ENCODE peak calls at places on chromosome 15, in ten cellular contexts. S is right lobe of liver; F is NT2/D1; G is NCI-H345; V is HuH-7; I is fibroblast of lung; Q is stimulated activated CD4-positive, alpha-beta T cell treated with anti-CD3 and anti-CD28 coated beads, Interleukin-4, amount 100 ng/mL, for 48 hours; O is effector memory CD4-positive, alpha-beta T cell; K is CD4-positive, alpha-beta T cell; D is left ventricle myocardium superior. P is an unnamed sample.
A peak's percentile ranks its signal among the peaks of the same experiment; 100 is the strongest.

GRCh38 chr15:31206386-31207174 is 105.1 kb upstream of the TRPM1 start:
- DNase-seq in S (no peak), F (no peak), G (peak; percentile 46), V (no peak), I (peak; percentile 35), Q (no peak), O (no peak), K (no peak), D (no peak), P (no peak)

GRCh38 chr15:100341662-100342560 is at the start of gene ADAMTS17:
- DNase-seq in S (peak; percentile 96), F (peak; percentile 85), G (peak; percentile 94), V (peak; percentile 84), I (peak; percentile 84), Q (peak; percentile 94), O (peak; percentile 92), K (peak; percentile 94), D (peak; percentile 96), P (peak; percentile 92)

GRCh38 chr15:39908186-39908585 is 11.9 kb downstream of the GPR176 start:
- DNase-seq in S (no peak), F (no peak), G (no peak), V (no peak), I (peak; percentile 95), Q (no peak), O (no peak), K (no peak), D (no peak), P (no peak)

GRCh38 chr15:90211440-90212168 is 10.5 kb downstream of the SEMA4B start:
- DNase-seq in S (peak; percentile 58), F (no peak), G (no peak), V (no peak), I (peak; percentile 52), Q (no peak), O (no peak), K (no peak), D (peak; percentile 44), P (no peak)

GRCh38 chr15:81710328-81710727 is 335.5 kb downstream of the MEX3B start:
- DNase-seq in S (no peak), F (no peak), G (no peak), V (no peak), I (no peak), Q (no peak), O (no peak), K (no peak), D (no peak), P (no peak)

GRCh38 chr15:40232625-40233070 is 6.2 kb upstream of the PAK6 start:
- DNase-seq in S (no peak), F (no peak), G (no peak), V (no peak), I (peak; percentile 25), Q (no peak), O (no peak), K (no peak), D (no peak), P (no peak)

GRCh38 chr15:62173215-62173614 is 8.1 kb upstream of the C2CD4B start:
- DNase-seq in S (peak; percentile 60), F (no peak), G (no peak), V (no peak), I (no peak), Q (no peak), O (no peak), K (no peak), D (peak; percentile 66), P (no peak)

GRCh38 chr15:91496754-91497691 is 356.5 kb upstream of the SLCO3A1 start:
- DNase-seq in S (peak; percentile 62), F (no peak), G (no peak), V (peak; percentile 65), I (no peak), Q (no peak), O (no peak), K (no peak), D (no peak), P (no peak)

GRCh38 chr15:35697549-35698299 is 151.8 kb upstream of the DPH6 start:
- DNase-seq in S (peak; percentile 28), F (no peak), G (peak; percentile 27), V (no peak), I (peak; percentile 66), Q (no peak), O (no peak), K (no peak), D (peak; percentile 33), P (no peak)

GRCh38 chr15:68383161-68384074 is 48.5 kb downstream of the ITGA11 start:
- DNase-seq in S (no peak), F (peak; percentile 48), G (peak; percentile 23), V (peak; percentile 60), I (peak; percentile 56), Q (peak; percentile 24), O (no peak), K (peak; percentile 28), D (no peak), P (no peak)

GRCh38 chr15:43702701-43703433 is 9.2 kb downstream of the CKMT1A start:
- DNase-seq in S (no peak), F (no peak), G (no peak), V (no peak), I (no peak), Q (no peak), O (no peak), K (no peak), D (no peak), P (no peak)